ENCODE peak calls at places on chromosomes 12 and 14, in nine cellular contexts. Q, Z, R, M, X, G, A, U and D are unnamed samples.

GRCh38 chr14:102824832-102825231 is 47.6 kb downstream of the TRAF3 start:
- DNase-seq in Q (no peak), Z (peak; percentile 23), R (no peak), M (peak; percentile 63), X (peak; percentile 69), G (no peak), A (no peak), U (peak; percentile 45), D (no peak)

GRCh38 chr12:91127751-91128150 is 16.5 kb upstream of the LUM start:
- DNase-seq in Q (no peak), Z (no peak), R (no peak), M (peak; percentile 62), X (peak; percentile 76), G (no peak), A (no peak), U (no peak), D (no peak)

GRCh38 chr12:123099556-123100192 is 51.2 kb downstream of the PITPNM2 start:
- DNase-seq in Q (no peak), Z (no peak), R (no peak), M (no peak), X (no peak), G (no peak), A (no peak), U (no peak), D (no peak)

GRCh38 chr12:24226745-24227350 is 277.4 kb upstream of the SOX5 start:
- DNase-seq in Q (no peak), Z (peak; percentile 50), R (no peak), M (no peak), X (peak; percentile 53), G (peak; percentile 44), A (no peak), U (peak; percentile 94), D (peak; percentile 14)

GRCh38 chr12:79934309-79935020 is 432 bp downstream of the PPP1R12A start:
- DNase-seq in Q (peak; percentile 57), Z (peak; percentile 74), R (peak; percentile 14), M (peak; percentile 6), X (no peak), G (peak; percentile 64), A (peak; percentile 33), U (peak; percentile 60), D (peak; percentile 14)

GRCh38 chr12:25925064-25925463 is 33.4 kb upstream of the RASSF8 start:
- DNase-seq in Q (no peak), Z (no peak), R (no peak), M (no peak), X (no peak), G (no peak), A (no peak), U (no peak), D (no peak)

GRCh38 chr12:56086096-56086495 is 6.1 kb downstream of the ERBB3 start:
- DNase-seq in Q (no peak), Z (no peak), R (no peak), M (no peak), X (no peak), G (peak; percentile 59), A (no peak), U (no peak), D (no peak)

GRCh38 chr14:93007225-93007997 is 84.5 kb downstream of the CHGA start:
- DNase-seq in Q (no peak), Z (peak; percentile 89), R (no peak), M (peak; percentile 77), X (peak; percentile 70), G (peak; percentile 56), A (no peak), U (no peak), D (peak; percentile 34)

GRCh38 chr12:130862161-130862560 is 9.7 kb upstream of the RAN start:
- DNase-seq in Q (no peak), Z (no peak), R (no peak), M (no peak), X (no peak), G (no peak), A (no peak), U (no peak), D (no peak)

GRCh38 chr12:94834036-94834625 is 169.4 kb downstream of the NDUFA12 start:
- DNase-seq in Q (no peak), Z (no peak), R (no peak), M (no peak), X (no peak), G (no peak), A (no peak), U (no peak), D (no peak)

GRCh38 chr12:86530996-86531655 is 274.9 kb upstream of the MGAT4C start:
- DNase-seq in Q (no peak), Z (no peak), R (no peak), M (no peak), X (no peak), G (no peak), A (no peak), U (no peak), D (no peak)

GRCh38 chr12:116687888-116688287 is 50.0 kb downstream of the SPRING1 start:
- DNase-seq in Q (no peak), Z (peak; percentile 41), R (no peak), M (no peak), X (no peak), G (no peak), A (peak; percentile 8), U (peak; percentile 70), D (no peak)

GRCh38 chr14:33126433-33126832 is 187.8 kb downstream of the NPAS3 start:
- DNase-seq in Q (no peak), Z (no peak), R (no peak), M (no peak), X (no peak), G (no peak), A (no peak), U (no peak), D (no peak)

GRCh38 chr12:96329545-96329944 is 70.7 kb downstream of the CDK17 start:
- DNase-seq in Q (no peak), Z (no peak), R (no peak), M (no peak), X (no peak), G (no peak), A (no peak), U (no peak), D (no peak)

GRCh38 chr14:101193845-101194355 is 290.4 kb upstream of the RTL1 start:
- DNase-seq in Q (no peak), Z (no peak), R (no peak), M (no peak), X (no peak), G (peak; percentile 14), A (no peak), U (no peak), D (no peak)

GRCh38 chr14:80100681-80101080 is 110.6 kb downstream of the DIO2 start:
- DNase-seq in Q (no peak), Z (no peak), R (no peak), M (no peak), X (no peak), G (no peak), A (no peak), U (no peak), D (no peak)

GRCh38 chr14:31138301-31138700 is 69.3 kb downstream of the HECTD1 start:
- DNase-seq in Q (no peak), Z (no peak), R (no peak), M (no peak), X (no peak), G (no peak), A (no peak), U (no peak), D (no peak)

GRCh38 chr14:79056879-79057278 is 886.7 kb downstream of the NRXN3 start:
- DNase-seq in Q (no peak), Z (no peak), R (peak; percentile 4), M (peak; percentile 43), X (no peak), G (no peak), A (no peak), U (no peak), D (no peak)

GRCh38 chr12:74689071-74689655 is 151.5 kb downstream of the ATXN7L3B start:
- DNase-seq in Q (peak; percentile 14), Z (no peak), R (peak; percentile 10), M (peak; percentile 61), X (peak; percentile 49), G (no peak), A (no peak), U (peak; percentile 73), D (peak; percentile 16)

GRCh38 chr14:35687335-35687939 is 121.7 kb downstream of the RALGAPA1 start:
- DNase-seq in Q (peak; percentile 0), Z (no peak), R (peak; percentile 20), M (peak; percentile 54), X (peak; percentile 18), G (no peak), A (no peak), U (peak; percentile 79), D (peak; percentile 8)

GRCh38 chr12:2187195-2187963 is 134.6 kb downstream of the CACNA1C start:
- DNase-seq in Q (no peak), Z (no peak), R (no peak), M (no peak), X (no peak), G (no peak), A (no peak), U (no peak), D (no peak)

GRCh38 chr12:18595406-18595805 is 142.4 kb downstream of the PLCZ1 start:
- DNase-seq in Q (no peak), Z (peak; percentile 9), R (no peak), M (no peak), X (peak; percentile 79), G (no peak), A (no peak), U (no peak), D (no peak)

GRCh38 chr12:31820832-31821231 is 92.0 kb upstream of the AMN1 start:
- DNase-seq in Q (no peak), Z (no peak), R (no peak), M (no peak), X (no peak), G (no peak), A (no peak), U (no peak), D (no peak)

GRCh38 chr12:3335078-3335487 is 155.9 kb upstream of the PRMT8 start:
- DNase-seq in Q (no peak), Z (no peak), R (no peak), M (no peak), X (no peak), G (no peak), A (no peak), U (no peak), D (no peak)

GRCh38 chr14:89771251-89771650 is 183.3 kb downstream of the EFCAB11 start:
- DNase-seq in Q (no peak), Z (no peak), R (no peak), M (no peak), X (no peak), G (no peak), A (no peak), U (peak; percentile 57), D (no peak)

GRCh38 chr14:75147423-75148071 is 20.7 kb upstream of the NEK9 start:
- DNase-seq in Q (no peak), Z (no peak), R (no peak), M (peak; percentile 50), X (peak; percentile 10), G (peak; percentile 83), A (no peak), U (peak; percentile 65), D (peak; percentile 47)

GRCh38 chr14:88985654-88986053 is 161.2 kb downstream of the TTC8 start:
- DNase-seq in Q (no peak), Z (no peak), R (no peak), M (no peak), X (no peak), G (no peak), A (no peak), U (no peak), D (no peak)

GRCh38 chr14:89959853-89960493 is 4.2 kb downstream of the TDP1 start:
- DNase-seq in Q (peak; percentile 61), Z (no peak), R (no peak), M (no peak), X (no peak), G (no peak), A (no peak), U (no peak), D (no peak)

GRCh38 chr12:14952295-14952995 is 9.0 kb downstream of the ARHGDIB start:
- DNase-seq in Q (peak; percentile 78), Z (peak; percentile 57), R (peak; percentile 70), M (peak; percentile 92), X (peak; percentile 99), G (no peak), A (no peak), U (peak; percentile 99), D (peak; percentile 64)

GRCh38 chr14:58662759-58663158 is 25.0 kb downstream of the DACT1 start:
- DNase-seq in Q (no peak), Z (no peak), R (no peak), M (no peak), X (no peak), G (no peak), A (no peak), U (no peak), D (no peak)

GRCh38 chr12:53044052-53044581 is 5.7 kb upstream of the TNS2 start:
- DNase-seq in Q (no peak), Z (no peak), R (no peak), M (no peak), X (no peak), G (no peak), A (no peak), U (no peak), D (no peak)